ENCODE peak calls at places on chromosomes 4 and X, in four cellular contexts. One of them, this sample, is unnamed.

GRCh38 chr4:182189107-182189878 is 53.9 kb upstream of the TENM3 start:
- DNase-seq in COR-L47: peak
- DNase-seq in kidney glomerular epithelial cell: peak
- DNase-seq in KBM-7: no peak
- DNase-seq in this sample: peak

GRCh38 chrX:43644124-43644701 is 11.9 kb upstream of the MAOA start:
- DNase-seq in KBM-7: peak
- DNase-seq in COR-L47: no peak
- DNase-seq in kidney glomerular epithelial cell: peak
- DNase-seq in this sample: no peak

GRCh38 chr4:178165909-178166308 is 723.7 kb upstream of the AGA start:
- DNase-seq in COR-L47: no peak
- DNase-seq in kidney glomerular epithelial cell: no peak
- DNase-seq in KBM-7: no peak
- DNase-seq in this sample: no peak

GRCh38 chrX:149286940-149287349 is 218.2 kb downstream of the IDS start:
- DNase-seq in COR-L47: no peak
- DNase-seq in KBM-7: peak
- DNase-seq in kidney glomerular epithelial cell: no peak
- DNase-seq in this sample: peak

GRCh38 chr4:76716658-76717057 is 181.3 kb downstream of the SOWAHB start:
- DNase-seq in KBM-7: no peak
- DNase-seq in kidney glomerular epithelial cell: no peak
- DNase-seq in COR-L47: no peak
- DNase-seq in this sample: no peak

GRCh38 chr4:148415500-148415899 is 26.7 kb downstream of the NR3C2 start:
- DNase-seq in KBM-7: no peak
- DNase-seq in COR-L47: no peak
- DNase-seq in kidney glomerular epithelial cell: peak
- DNase-seq in this sample: peak

GRCh38 chrX:1380672-1381233 is 11.2 kb downstream of the SLC25A6 start:
- DNase-seq in kidney glomerular epithelial cell: no peak
- DNase-seq in KBM-7: peak
- DNase-seq in COR-L47: no peak
- DNase-seq in this sample: no peak

GRCh38 chr4:121900132-121900983 is 30.1 kb upstream of the BBS7 start:
- DNase-seq in COR-L47: peak
- DNase-seq in KBM-7: peak
- DNase-seq in kidney glomerular epithelial cell: peak
- DNase-seq in this sample: peak

GRCh38 chrX:103175944-103176753 is 38.8 kb upstream of the BEX4 start:
- DNase-seq in COR-L47: peak
- DNase-seq in KBM-7: peak
- DNase-seq in kidney glomerular epithelial cell: peak
- DNase-seq in this sample: peak

GRCh38 chrX:41559662-41560061 is 112.5 kb downstream of the NYX start:
- DNase-seq in COR-L47: no peak
- DNase-seq in kidney glomerular epithelial cell: peak
- DNase-seq in KBM-7: peak
- DNase-seq in this sample: no peak

GRCh38 chrX:139596068-139596467 is 65.5 kb downstream of the F9 start:
- DNase-seq in COR-L47: no peak
- DNase-seq in kidney glomerular epithelial cell: no peak
- DNase-seq in KBM-7: peak
- DNase-seq in this sample: no peak